ENCODE peak calls at places on chromosomes 1 and 21, in six cellular contexts. T is colonic mucosa, U is A549, K is adipocyte, Y is endodermal cell, Z is left ventricle myocardium inferior. J is an unnamed sample.

GRCh38 chr1:190172636-190173410 is 304.8 kb downstream of the BRINP3 start:
- DNase-seq in Z (no peak), Y (no peak), K (peak), U (no peak), T (no peak), J (no peak)

GRCh38 chr21:46190491-46191131 is 6.4 kb upstream of the SPATC1L start:
- DNase-seq in Y (no peak), U (no peak), T (peak), K (no peak), Z (no peak), J (no peak)

GRCh38 chr1:212630159-212630900 is 21.8 kb downstream of the ATF3 start:
- DNase-seq in T (peak), Y (peak), K (peak), Z (peak), U (peak), J (no peak)

GRCh38 chr1:63779338-63779819 is 5.6 kb downstream of the ROR1 start:
- DNase-seq in K (peak), T (no peak), Y (no peak), Z (no peak), U (no peak), J (no peak)

GRCh38 chr21:35072960-35073359 is 23.9 kb upstream of the RUNX1 start:
- DNase-seq in K (peak), Z (peak), U (no peak), T (no peak), Y (no peak), J (no peak)

GRCh38 chr1:85678193-85678592 is 30.0 kb downstream of the ZNHIT6 start:
- DNase-seq in Z (no peak), T (no peak), U (no peak), K (no peak), Y (no peak), J (no peak)

GRCh38 chr21:42424848-42425602 is 21.3 kb downstream of the UBASH3A start:
- DNase-seq in T (no peak), U (no peak), Z (no peak), K (no peak), Y (no peak), J (no peak)

GRCh38 chr1:56472860-56473259 is 106.5 kb downstream of the PLPP3 start:
- DNase-seq in Y (no peak), Z (no peak), T (no peak), U (no peak), K (no peak), J (no peak)

GRCh38 chr1:15500184-15500958 is 23.6 kb downstream of the CASP9 start:
- DNase-seq in K (no peak), Y (peak), T (no peak), U (no peak), Z (no peak), J (no peak)

GRCh38 chr21:45432575-45433255 is 27.8 kb downstream of the COL18A1 start:
- DNase-seq in K (peak), Z (no peak), T (no peak), Y (no peak), U (no peak), J (no peak)

GRCh38 chr1:172417552-172417951 is 2.9 kb upstream of the C1orf105 start:
- DNase-seq in U (no peak), Z (no peak), K (no peak), Y (no peak), T (no peak), J (peak)

GRCh38 chr1:110056776-110057175 is 13.7 kb downstream of the ALX3 start:
- DNase-seq in Z (no peak), T (peak), U (no peak), Y (no peak), K (peak), J (peak)

GRCh38 chr1:61569212-61569621 is 155.7 kb downstream of the TM2D1 start:
- DNase-seq in Z (no peak), T (no peak), K (no peak), U (no peak), Y (no peak), J (no peak)

GRCh38 chr1:171126504-171126903 is 35.8 kb downstream of the FMO3 start:
- DNase-seq in U (no peak), Y (no peak), T (no peak), Z (peak), K (peak), J (peak)

GRCh38 chr1:20282544-20282943 is 8.1 kb upstream of the VWA5B1 start:
- DNase-seq in K (no peak), Y (no peak), U (no peak), Z (peak), T (no peak), J (no peak)

GRCh38 chr1:208433086-208433485 is 188.9 kb upstream of the PLXNA2 start:
- DNase-seq in U (no peak), T (no peak), Y (no peak), Z (no peak), K (peak), J (peak)

GRCh38 chr1:52059326-52059725 is 3.2 kb downstream of the BTF3L4 start:
- DNase-seq in U (peak), K (peak), Z (no peak), T (no peak), Y (no peak), J (peak)

GRCh38 chr1:151611288-151611790 is 511 bp upstream of the SNX27 start:
- DNase-seq in Z (no peak), K (peak), T (no peak), Y (no peak), U (no peak), J (peak)

GRCh38 chr1:63318255-63319068 is 3.9 kb upstream of the FOXD3 start:
- DNase-seq in Y (peak), K (no peak), Z (no peak), U (no peak), T (no peak), J (no peak)

GRCh38 chr1:169529068-169529642 is 43.4 kb upstream of the SLC19A2 start:
- DNase-seq in K (no peak), U (no peak), Z (no peak), T (peak), Y (peak), J (peak)

GRCh38 chr1:19006000-19006399 is 49.5 kb upstream of the IFFO2 start:
- DNase-seq in K (no peak), T (peak), Z (no peak), U (no peak), Y (peak), J (no peak)

GRCh38 chr1:53942149-53942957 is 3.1 kb downstream of the IFT25 start:
- DNase-seq in U (no peak), T (no peak), Y (no peak), K (no peak), Z (no peak), J (peak)

GRCh38 chr1:162835157-162835899 is 25.6 kb downstream of the CCDC190 start:
- DNase-seq in K (no peak), T (no peak), Z (no peak), U (no peak), Y (no peak), J (no peak)

GRCh38 chr1:235972316-235973090 is 92.4 kb downstream of the NID1 start:
- DNase-seq in Y (no peak), T (no peak), Z (no peak), U (no peak), K (peak), J (peak)

GRCh38 chr1:201665036-201665435 is 126.1 kb downstream of the NAV1 start:
- DNase-seq in U (no peak), K (no peak), T (no peak), Y (no peak), Z (no peak), J (no peak)

GRCh38 chr1:43557744-43558245 is 27.1 kb downstream of the PTPRF start:
- DNase-seq in K (peak), U (no peak), Z (no peak), Y (peak), T (peak), J (peak)

GRCh38 chr21:30479259-30479658 is 908 bp downstream of the KRTAP19-1 start:
- DNase-seq in U (no peak), K (no peak), T (no peak), Y (no peak), Z (no peak), J (no peak)

GRCh38 chr1:24414884-24415333 is 693 bp upstream of the NIPAL3 start:
- DNase-seq in Y (no peak), U (peak), T (peak), Z (no peak), K (no peak), J (no peak)

GRCh38 chr1:910311-910880 is 13.3 kb upstream of the SAMD11 start:
- DNase-seq in Y (peak), K (no peak), T (peak), U (no peak), Z (peak), J (no peak)

GRCh38 chr1:199029855-199030254 is 391.0 kb downstream of the PTPRC start:
- DNase-seq in Z (no peak), T (no peak), U (no peak), K (peak), Y (no peak), J (peak)

GRCh38 chr1:88009916-88010315 is 674.2 kb upstream of the PKN2 start:
- DNase-seq in Y (no peak), Z (no peak), T (no peak), U (no peak), K (no peak), J (no peak)

GRCh38 chr1:83857108-83857507 is 141.8 kb downstream of the TTLL7 start:
- DNase-seq in U (no peak), K (peak), Y (no peak), T (no peak), Z (no peak), J (peak)

GRCh38 chr1:203547771-203548421 is 53.9 kb downstream of the OPTC start:
- DNase-seq in Z (no peak), U (no peak), K (peak), T (no peak), Y (no peak), J (no peak)

GRCh38 chr1:164163291-164163845 is 395.6 kb upstream of the PBX1 start:
- DNase-seq in Z (no peak), U (no peak), T (no peak), K (no peak), Y (no peak), J (no peak)

GRCh38 chr1:43366601-43367025 is 1.2 kb downstream of the ELOVL1 start:
- DNase-seq in U (no peak), Z (no peak), Y (peak), K (no peak), T (no peak), J (peak)

GRCh38 chr1:52423771-52424170 is 19.4 kb downstream of the PRPF38A start:
- DNase-seq in Y (no peak), T (no peak), K (no peak), Z (no peak), U (no peak), J (no peak)

GRCh38 chr1:160077496-160077895 is 3.8 kb upstream of the KCNJ9 start:
- DNase-seq in Y (no peak), Z (no peak), T (no peak), K (no peak), U (no peak), J (no peak)

GRCh38 chr1:211897011-211897410 is 66.4 kb upstream of the LPGAT1 start:
- DNase-seq in Y (no peak), T (no peak), Z (no peak), U (no peak), K (no peak), J (no peak)

GRCh38 chr1:246639732-246640131 is 73.5 kb downstream of the CNST start:
- DNase-seq in U (no peak), T (no peak), K (no peak), Y (no peak), Z (peak), J (no peak)

GRCh38 chr1:109931189-109931672 is 20.6 kb downstream of the CSF1 start:
- DNase-seq in Z (peak), Y (peak), T (peak), U (peak), K (peak), J (no peak)

GRCh38 chr1:224615861-224616760 is at the start of gene CNIH3:
- DNase-seq in Y (peak), U (peak), T (no peak), K (peak), Z (no peak), J (peak)
- H3K4me3 ChIP-seq in Y (peak), U (peak), T (peak), K (peak), Z (peak), J (peak)

GRCh38 chr1:231184891-231185290 is 23.0 kb downstream of the TRIM67 start:
- DNase-seq in T (no peak), U (no peak), K (no peak), Z (no peak), Y (no peak), J (no peak)
- H3K4me3 ChIP-seq in T (no peak), U (no peak), K (no peak), Z (no peak), Y (no peak), J (no peak)

GRCh38 chr1:99766378-99766800 is at the start of gene FRRS1:
- DNase-seq in Y (peak), U (peak), K (peak), T (peak), Z (peak), J (peak)

GRCh38 chr1:99763956-99764355 is 2.5 kb downstream of the FRRS1 start:
- DNase-seq in T (no peak), Z (no peak), K (peak), Y (no peak), U (no peak), J (peak)

GRCh38 chr1:99767996-99768524 is 1.6 kb upstream of the FRRS1 start:
- DNase-seq in U (no peak), Y (no peak), K (no peak), T (no peak), Z (no peak), J (no peak)

GRCh38 chr1:99764909-99765308 is 1.5 kb downstream of the FRRS1 start:
- DNase-seq in U (no peak), K (no peak), Y (no peak), T (no peak), Z (no peak), J (no peak)

GRCh38 chr1:99764439-99764838 is 2.0 kb downstream of the FRRS1 start:
- DNase-seq in T (no peak), Z (no peak), Y (no peak), K (no peak), U (no peak), J (no peak)
- H3K4me3 ChIP-seq in T (no peak), Z (no peak), Y (peak), K (no peak), U (no peak), J (no peak)

DNA sequence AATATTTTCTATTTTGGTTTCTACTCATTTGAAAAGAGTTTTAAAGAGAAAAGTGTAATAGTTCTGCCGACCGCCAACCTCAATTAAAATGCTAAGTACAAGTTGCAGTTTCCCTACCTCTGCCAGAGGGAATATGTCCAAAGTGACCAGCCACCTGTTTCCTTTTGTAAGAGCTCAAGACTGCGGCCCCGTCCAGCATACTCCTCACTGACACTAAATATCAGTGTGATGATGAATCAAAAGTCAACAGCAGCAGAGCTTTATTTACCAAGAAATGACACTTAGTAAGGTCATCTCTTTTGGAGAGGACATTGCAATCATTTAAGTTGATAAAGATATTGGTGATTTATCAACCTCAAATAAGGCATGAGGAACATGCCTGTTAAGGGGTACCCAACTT is 57.4 kb upstream of the NRIP1 start:
- DNase-seq in Y (no peak), U (no peak), K (no peak), Z (no peak), T (no peak), J (no peak)
- H3K4me3 ChIP-seq in Y (peak), U (peak), K (peak), Z (no peak), T (no peak), J (no peak)

GRCh38 chr1:13730751-13731482 is 30.9 kb downstream of the PRDM2 start:
- DNase-seq in U (no peak), Y (no peak), K (peak), T (peak), Z (no peak), J (peak)

GRCh38 chr1:13732971-13733667 is 33.1 kb downstream of the PRDM2 start:
- DNase-seq in K (no peak), U (no peak), Y (no peak), Z (no peak), T (no peak), J (no peak)

GRCh38 chr1:13728104-13728503 is 28.1 kb downstream of the PRDM2 start:
- DNase-seq in U (no peak), T (no peak), Z (no peak), K (no peak), Y (no peak), J (no peak)

GRCh38 chr1:13731897-13732296 is 31.9 kb downstream of the PRDM2 start:
- DNase-seq in U (no peak), K (no peak), Y (no peak), Z (no peak), T (no peak), J (no peak)

GRCh38 chr1:13730301-13730700 is 30.3 kb downstream of the PRDM2 start:
- DNase-seq in K (no peak), Y (no peak), U (no peak), T (no peak), Z (no peak), J (no peak)
- H3K4me3 ChIP-seq in K (no peak), Y (no peak), U (no peak), T (no peak), Z (no peak), J (no peak)

DNA sequence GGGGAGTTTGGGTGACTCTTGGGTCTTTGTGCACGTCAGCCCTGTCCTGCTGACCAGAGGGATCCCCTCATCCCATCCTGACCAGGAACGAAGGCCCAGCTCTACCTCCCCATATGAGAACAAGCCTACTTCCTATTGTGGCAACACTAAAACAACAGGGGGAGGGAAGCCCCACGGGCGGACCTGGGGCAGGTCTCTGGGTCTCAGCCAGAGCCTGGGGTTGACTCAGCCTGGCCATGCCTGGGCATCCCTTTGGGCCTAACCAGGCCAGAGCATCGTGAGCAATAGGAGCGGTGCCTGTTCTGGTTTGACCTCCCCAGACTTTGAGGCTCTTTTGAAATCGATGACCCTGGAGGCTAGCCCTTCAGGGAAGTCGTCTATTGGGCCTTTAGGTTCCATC is 16.8 kb downstream of the RPS6KA1 start:
- DNase-seq in Z (no peak), Y (no peak), K (no peak), T (no peak), U (no peak), J (peak)
- H3K4me3 ChIP-seq in Z (peak), Y (no peak), K (no peak), T (peak), U (no peak), J (no peak)

J was measured in epithelial cell of esophagus.